ENCODE peak calls at places on chromosomes 12 and 14, in six cellular contexts. One of them, this sample, is unnamed.
A peak's percentile ranks its signal among the peaks of the same experiment; 100 is the strongest.

GRCh38 chr12:51071663-51072062 is 11.7 kb downstream of the CSRNP2 start:
- DNase-seq in cardiac muscle cell: no peak
- DNase-seq in Peyer's patch: no peak
- DNase-seq in tibial nerve: no peak
- DNase-seq in heart left ventricle: no peak
- DNase-seq in hepatocyte: no peak
- DNase-seq in this sample: no peak

GRCh38 chr12:106045251-106045674 is 93.5 kb downstream of the NUAK1 start:
- DNase-seq in cardiac muscle cell: no peak
- DNase-seq in Peyer's patch: no peak
- DNase-seq in tibial nerve: no peak
- DNase-seq in heart left ventricle: no peak
- DNase-seq in hepatocyte: no peak
- DNase-seq in this sample: no peak

GRCh38 chr12:47900480-47901129 is 4.2 kb downstream of the VDR start:
- DNase-seq in cardiac muscle cell: no peak
- DNase-seq in Peyer's patch: no peak
- DNase-seq in tibial nerve: no peak
- DNase-seq in heart left ventricle: no peak
- DNase-seq in hepatocyte: peak; percentile 71
- DNase-seq in this sample: peak; percentile 91

GRCh38 chr12:26870491-26871419 is 37.8 kb upstream of the ITPR2 start:
- DNase-seq in cardiac muscle cell: peak; percentile 92
- DNase-seq in Peyer's patch: no peak
- DNase-seq in tibial nerve: no peak
- DNase-seq in heart left ventricle: peak; percentile 30
- DNase-seq in hepatocyte: peak; percentile 65
- DNase-seq in this sample: peak; percentile 72

GRCh38 chr12:42213023-42213422 is 25.0 kb downstream of the YAF2 start:
- DNase-seq in cardiac muscle cell: no peak
- DNase-seq in Peyer's patch: no peak
- DNase-seq in tibial nerve: no peak
- DNase-seq in heart left ventricle: no peak
- DNase-seq in hepatocyte: peak; percentile 38
- DNase-seq in this sample: peak; percentile 72

GRCh38 chr14:101761881-101762529 is 496 bp downstream of the PPP2R5C start:
- DNase-seq in cardiac muscle cell: peak; percentile 22
- DNase-seq in Peyer's patch: peak; percentile 73
- DNase-seq in tibial nerve: peak; percentile 39
- DNase-seq in heart left ventricle: peak; percentile 51
- DNase-seq in hepatocyte: peak; percentile 65
- DNase-seq in this sample: no peak

GRCh38 chr12:131085816-131086591 is 132.3 kb downstream of the ADGRD1 start:
- DNase-seq in cardiac muscle cell: no peak
- DNase-seq in Peyer's patch: peak; percentile 6
- DNase-seq in tibial nerve: no peak
- DNase-seq in heart left ventricle: no peak
- DNase-seq in hepatocyte: no peak
- DNase-seq in this sample: no peak

GRCh38 chr14:101066826-101067508 is 163.4 kb upstream of the RTL1 start:
- DNase-seq in cardiac muscle cell: no peak
- DNase-seq in Peyer's patch: no peak
- DNase-seq in tibial nerve: no peak
- DNase-seq in heart left ventricle: no peak
- DNase-seq in hepatocyte: no peak
- DNase-seq in this sample: no peak

GRCh38 chr14:90499908-90500664 is 103.3 kb downstream of the CALM1 start:
- DNase-seq in cardiac muscle cell: no peak
- DNase-seq in Peyer's patch: no peak
- DNase-seq in tibial nerve: no peak
- DNase-seq in heart left ventricle: no peak
- DNase-seq in hepatocyte: no peak
- DNase-seq in this sample: no peak

GRCh38 chr14:68392393-68393085 is 400.3 kb downstream of the ZFP36L1 start:
- DNase-seq in cardiac muscle cell: peak; percentile 58
- DNase-seq in Peyer's patch: no peak
- DNase-seq in tibial nerve: peak; percentile 65
- DNase-seq in heart left ventricle: peak; percentile 73
- DNase-seq in hepatocyte: peak; percentile 79
- DNase-seq in this sample: no peak

GRCh38 chr14:100374270-100374669 is 51.1 kb downstream of the SLC25A47 start:
- DNase-seq in cardiac muscle cell: no peak
- DNase-seq in Peyer's patch: no peak
- DNase-seq in tibial nerve: no peak
- DNase-seq in heart left ventricle: no peak
- DNase-seq in hepatocyte: no peak
- DNase-seq in this sample: no peak

GRCh38 chr14:62736426-62737043 is 308.7 kb downstream of the KCNH5 start:
- DNase-seq in cardiac muscle cell: no peak
- DNase-seq in Peyer's patch: no peak
- DNase-seq in tibial nerve: no peak
- DNase-seq in heart left ventricle: no peak
- DNase-seq in hepatocyte: no peak
- DNase-seq in this sample: no peak

GRCh38 chr12:575948-576612 is 87.2 kb downstream of the NINJ2 start:
- DNase-seq in cardiac muscle cell: peak; percentile 77
- DNase-seq in Peyer's patch: peak; percentile 62
- DNase-seq in tibial nerve: peak; percentile 66
- DNase-seq in heart left ventricle: peak; percentile 82
- DNase-seq in hepatocyte: peak; percentile 86
- DNase-seq in this sample: peak; percentile 64

GRCh38 chr12:119208626-119209061 is 29.9 kb downstream of the HSPB8 start:
- DNase-seq in cardiac muscle cell: peak; percentile 83
- DNase-seq in Peyer's patch: no peak
- DNase-seq in tibial nerve: peak; percentile 75
- DNase-seq in heart left ventricle: peak; percentile 93
- DNase-seq in hepatocyte: peak; percentile 84
- DNase-seq in this sample: peak; percentile 21

GRCh38 chr12:116094475-116094874 is 183.0 kb downstream of the MED13L start:
- DNase-seq in cardiac muscle cell: no peak
- DNase-seq in Peyer's patch: no peak
- DNase-seq in tibial nerve: no peak
- DNase-seq in heart left ventricle: no peak
- DNase-seq in hepatocyte: no peak
- DNase-seq in this sample: no peak

GRCh38 chr12:107429006-107429698 is 256.4 kb upstream of the PWP1 start:
- DNase-seq in cardiac muscle cell: no peak
- DNase-seq in Peyer's patch: no peak
- DNase-seq in tibial nerve: no peak
- DNase-seq in heart left ventricle: no peak
- DNase-seq in hepatocyte: peak; percentile 64
- DNase-seq in this sample: peak; percentile 76

GRCh38 chr12:6957151-6957701 is 6.1 kb downstream of the PTPN6 start:
- DNase-seq in cardiac muscle cell: no peak
- DNase-seq in Peyer's patch: no peak
- DNase-seq in tibial nerve: no peak
- DNase-seq in heart left ventricle: no peak
- DNase-seq in hepatocyte: no peak
- DNase-seq in this sample: no peak

GRCh38 chr12:123058980-123059379 is 78.5 kb downstream of the ARL6IP4 start:
- DNase-seq in cardiac muscle cell: no peak
- DNase-seq in Peyer's patch: no peak
- DNase-seq in tibial nerve: no peak
- DNase-seq in heart left ventricle: no peak
- DNase-seq in hepatocyte: no peak
- DNase-seq in this sample: no peak

GRCh38 chr14:63578300-63578699 is 35.1 kb upstream of the PPP2R5E start:
- DNase-seq in cardiac muscle cell: no peak
- DNase-seq in Peyer's patch: no peak
- DNase-seq in tibial nerve: no peak
- DNase-seq in heart left ventricle: no peak
- DNase-seq in hepatocyte: no peak
- DNase-seq in this sample: peak; percentile 20

GRCh38 chr14:32476532-32476931 is 147.4 kb downstream of the AKAP6 start:
- DNase-seq in cardiac muscle cell: no peak
- DNase-seq in Peyer's patch: no peak
- DNase-seq in tibial nerve: no peak
- DNase-seq in heart left ventricle: no peak
- DNase-seq in hepatocyte: no peak
- DNase-seq in this sample: no peak
- H3K27ac ChIP-seq in cardiac muscle cell: no peak overlapping the region
- H3K27ac ChIP-seq in Peyer's patch: no peak overlapping the region
- H3K27ac ChIP-seq in tibial nerve: no peak overlapping the region
- H3K27ac ChIP-seq in heart left ventricle: no peak overlapping the region
- H3K27ac ChIP-seq in hepatocyte: no peak overlapping the region
- H3K27ac ChIP-seq in this sample: no peak overlapping the region

DNA sequence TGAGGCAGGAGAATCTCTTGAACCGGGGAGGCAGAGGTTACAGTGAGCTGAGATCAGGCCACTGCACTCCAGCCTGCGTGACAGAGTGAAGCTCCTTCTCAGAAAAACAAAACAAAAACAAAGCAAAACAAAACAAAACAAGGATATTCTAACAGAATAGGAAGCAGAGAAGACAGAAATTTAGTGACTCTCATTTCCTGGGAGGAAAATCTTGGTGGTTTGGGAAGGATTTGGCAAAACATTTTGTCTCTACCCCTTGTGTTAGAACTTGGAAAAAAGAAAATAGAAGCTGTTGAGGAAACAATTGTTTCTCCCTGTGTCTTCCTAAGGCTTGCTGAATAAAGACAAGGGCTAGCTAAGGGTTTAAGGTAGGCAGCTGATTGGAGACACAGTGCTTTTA is 79.7 kb upstream of the PTPRR start:
- DNase-seq in cardiac muscle cell: no peak
- DNase-seq in Peyer's patch: no peak
- DNase-seq in tibial nerve: no peak
- DNase-seq in heart left ventricle: no peak
- DNase-seq in hepatocyte: no peak
- DNase-seq in this sample: no peak
- H3K4me3 ChIP-seq in cardiac muscle cell: no peak overlapping the region
- H3K4me3 ChIP-seq in Peyer's patch: no peak overlapping the region
- H3K4me3 ChIP-seq in tibial nerve: no peak overlapping the region
- H3K4me3 ChIP-seq in heart left ventricle: no peak overlapping the region
- H3K4me3 ChIP-seq in hepatocyte: no peak overlapping the region
- H3K4me3 ChIP-seq in this sample: no peak overlapping the region

GRCh38 chr12:24175281-24175680 is 225.8 kb upstream of the SOX5 start:
- DNase-seq in cardiac muscle cell: no peak
- DNase-seq in Peyer's patch: no peak
- DNase-seq in tibial nerve: no peak
- DNase-seq in heart left ventricle: no peak
- DNase-seq in hepatocyte: peak; percentile 9
- DNase-seq in this sample: no peak

GRCh38 chr12:24175949-24176348 is 226.5 kb upstream of the SOX5 start:
- DNase-seq in cardiac muscle cell: no peak
- DNase-seq in Peyer's patch: no peak
- DNase-seq in tibial nerve: no peak
- DNase-seq in heart left ventricle: no peak
- DNase-seq in hepatocyte: no peak
- DNase-seq in this sample: no peak

GRCh38 chr12:24172773-24173447 is 223.4 kb upstream of the SOX5 start:
- DNase-seq in cardiac muscle cell: no peak
- DNase-seq in Peyer's patch: no peak
- DNase-seq in tibial nerve: no peak
- DNase-seq in heart left ventricle: no peak
- DNase-seq in hepatocyte: peak; percentile 8
- DNase-seq in this sample: no peak

GRCh38 chr12:24172031-24172772 is 222.7 kb upstream of the SOX5 start:
- DNase-seq in cardiac muscle cell: no peak
- DNase-seq in Peyer's patch: no peak
- DNase-seq in tibial nerve: no peak
- DNase-seq in heart left ventricle: no peak
- DNase-seq in hepatocyte: no peak
- DNase-seq in this sample: no peak

DNA sequence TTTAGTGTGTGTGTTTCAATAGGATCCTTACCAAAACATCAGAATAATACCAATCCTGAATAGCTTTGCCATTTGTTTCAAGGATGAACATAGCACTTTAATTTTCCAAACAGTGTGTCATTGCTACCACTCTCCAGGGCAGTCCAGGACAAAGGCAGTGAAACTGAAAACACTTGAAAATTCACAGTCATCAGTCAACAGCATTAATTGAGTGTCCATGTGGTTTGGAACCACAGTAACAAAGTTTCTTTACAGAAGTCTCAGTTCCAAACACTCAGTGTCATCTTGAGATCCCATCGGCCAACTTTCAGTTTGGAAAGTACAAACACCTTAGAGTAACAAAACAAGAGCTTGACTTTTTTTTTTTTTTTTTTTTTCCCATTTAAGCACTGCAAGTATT is 228.4 kb upstream of the SOX5 start:
- DNase-seq in cardiac muscle cell: no peak
- DNase-seq in Peyer's patch: no peak
- DNase-seq in tibial nerve: no peak
- DNase-seq in heart left ventricle: no peak
- DNase-seq in hepatocyte: no peak
- DNase-seq in this sample: no peak
- TF ChIP-seq CTCF in cardiac muscle cell: no peak
- TF ChIP-seq CTCF in Peyer's patch: no peak
- TF ChIP-seq CTCF in tibial nerve: no peak
- TF ChIP-seq CTCF in heart left ventricle: no peak
- TF ChIP-seq CTCF in hepatocyte: no peak
- TF ChIP-seq CTCF in this sample: no peak

DNA sequence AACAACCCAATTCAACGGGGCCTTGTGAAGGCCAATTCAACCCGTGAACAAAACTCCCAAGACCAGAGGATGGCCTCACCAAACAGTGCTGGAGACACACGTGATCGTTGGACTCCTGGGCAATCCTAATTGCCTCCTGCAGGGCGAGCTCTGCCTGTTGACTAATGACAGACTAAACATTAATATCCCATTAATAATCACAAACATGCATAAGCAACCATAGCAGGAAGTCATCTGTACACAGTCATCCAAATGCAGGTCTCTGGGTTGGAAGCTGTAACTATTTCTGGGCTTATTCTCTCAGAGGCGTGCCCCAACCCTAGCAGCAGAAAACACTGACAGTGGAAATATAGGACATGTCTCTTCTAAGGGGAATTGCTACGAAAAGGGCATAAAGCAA is 20.9 kb downstream of the ANAPC5 start:
- DNase-seq in cardiac muscle cell: no peak
- DNase-seq in Peyer's patch: no peak
- DNase-seq in tibial nerve: no peak
- DNase-seq in heart left ventricle: no peak
- DNase-seq in hepatocyte: no peak
- DNase-seq in this sample: no peak
- H3K27ac ChIP-seq in cardiac muscle cell: no peak overlapping the region
- H3K27ac ChIP-seq in Peyer's patch: no peak overlapping the region
- H3K27ac ChIP-seq in tibial nerve: no peak overlapping the region
- H3K27ac ChIP-seq in heart left ventricle: no peak overlapping the region
- H3K27ac ChIP-seq in hepatocyte: no peak overlapping the region
- H3K27ac ChIP-seq in this sample: no peak overlapping the region

GRCh38 chr14:81509838-81510452 is 23.7 kb downstream of the SEL1L start:
- DNase-seq in cardiac muscle cell: no peak
- DNase-seq in Peyer's patch: no peak
- DNase-seq in tibial nerve: no peak
- DNase-seq in heart left ventricle: no peak
- DNase-seq in hepatocyte: no peak
- DNase-seq in this sample: no peak
- H3K4me3 ChIP-seq in cardiac muscle cell: no peak overlapping the region
- H3K4me3 ChIP-seq in Peyer's patch: no peak overlapping the region
- H3K4me3 ChIP-seq in tibial nerve: no peak overlapping the region
- H3K4me3 ChIP-seq in heart left ventricle: no peak overlapping the region
- H3K4me3 ChIP-seq in hepatocyte: no peak overlapping the region
- H3K4me3 ChIP-seq in this sample: no peak overlapping the region